ENCODE peak calls at places on chromosomes 12 and 14, in six cellular contexts. T is colonic mucosa; A is activated CD4-positive, alpha-beta T cell treated with anti-CD3 and anti-CD28 coated beads for 36 hours; E is EL; P is GM23338; R is GM19239. J is an unnamed sample.

GRCh38 chr14:67510836-67511235 is 22.3 kb upstream of the PLEKHH1 start:
- DNase-seq in T (no peak), A (no peak), E (peak), P (no peak), R (no peak), J (peak)

GRCh38 chr14:56100556-56100955 is 17.7 kb upstream of the PELI2 start:
- DNase-seq in T (no peak), A (no peak), E (peak), P (no peak), R (no peak), J (peak)

GRCh38 chr12:93803408-93803807 is 126.2 kb downstream of the CRADD start:
- DNase-seq in T (no peak), A (no peak), E (peak), P (no peak), R (no peak), J (peak)

GRCh38 chr14:69964841-69965240 is 85.6 kb downstream of the SMOC1 start:
- DNase-seq in T (no peak), A (no peak), E (no peak), P (no peak), R (no peak), J (peak)

GRCh38 chr14:67245104-67245503 is 3.9 kb downstream of the PALS1 start:
- DNase-seq in T (no peak), A (no peak), E (no peak), P (no peak), R (no peak), J (no peak)

GRCh38 chr12:104662203-104662602 is 205.5 kb downstream of the CHST11 start:
- DNase-seq in T (no peak), A (no peak), E (no peak), P (no peak), R (no peak), J (no peak)

GRCh38 chr12:5510251-5510805 is 78.4 kb downstream of the NTF3 start:
- DNase-seq in T (peak), A (no peak), E (no peak), P (no peak), R (no peak), J (no peak)

GRCh38 chr12:127310548-127310947 is 956.4 kb upstream of the TMEM132C start:
- DNase-seq in T (no peak), A (peak), E (no peak), P (no peak), R (no peak), J (no peak)

GRCh38 chr12:13851828-13852227 is 129.6 kb downstream of the GRIN2B start:
- DNase-seq in T (no peak), A (no peak), E (no peak), P (peak), R (no peak), J (peak)

GRCh38 chr14:56161658-56162057 is 43.4 kb downstream of the PELI2 start:
- DNase-seq in T (no peak), A (no peak), E (no peak), P (no peak), R (no peak), J (no peak)